ENCODE peak calls at places on chromosome 3, in six cellular contexts. X is ovary, F is psoas muscle, J is aorta, G is heart right ventricle, N is astrocyte. B is an unnamed sample.

GRCh38 chr3:72255191-72255590 is 470.2 kb upstream of the PROK2 start:
- DNase-seq in G (no peak), F (no peak), J (peak; percentile 62), X (no peak), N (peak; percentile 24), B (no peak)

GRCh38 chr3:171862993-171863521 is 19.9 kb downstream of the TMEM212 start:
- DNase-seq in X (no peak), N (peak; percentile 70), G (no peak), F (no peak), J (no peak), B (no peak)

GRCh38 chr3:46693038-46693896 is at the start of gene ALS2CL:
- DNase-seq in N (no peak), F (peak; percentile 65), J (peak; percentile 74), X (peak; percentile 50), G (peak; percentile 69), B (no peak)

GRCh38 chr3:186331043-186331442 is 31.0 kb downstream of the DGKG start:
- DNase-seq in J (no peak), F (no peak), X (no peak), N (no peak), G (no peak), B (no peak)

GRCh38 chr3:113232367-113232766 is 21.0 kb downstream of the BOC start:
- DNase-seq in G (no peak), X (no peak), J (no peak), N (no peak), F (no peak), B (no peak)

GRCh38 chr3:72338082-72338941 is 509.9 kb downstream of the SHQ1 start:
- DNase-seq in F (no peak), X (no peak), G (no peak), J (no peak), N (peak; percentile 52), B (peak; percentile 82)

GRCh38 chr3:46222435-46223161 is 14.5 kb upstream of the CCR1 start:
- DNase-seq in G (no peak), N (no peak), F (no peak), J (no peak), X (no peak), B (no peak)

GRCh38 chr3:111521881-111522280 is 20.1 kb upstream of the CD96 start:
- DNase-seq in X (no peak), F (no peak), J (no peak), N (peak; percentile 64), G (no peak), B (no peak)

GRCh38 chr3:130748520-130748919 is 1.9 kb upstream of the PIK3R4 start:
- DNase-seq in X (no peak), G (no peak), F (no peak), J (no peak), N (no peak), B (no peak)

GRCh38 chr3:101913173-101913572 is 63.9 kb downstream of the NFKBIZ start:
- DNase-seq in F (no peak), G (no peak), X (no peak), J (no peak), N (peak; percentile 39), B (peak; percentile 46)

GRCh38 chr3:52704611-52705437 is 767 bp downstream of the GLT8D1 start:
- DNase-seq in F (no peak), G (no peak), N (peak; percentile 18), X (peak; percentile 45), J (no peak), B (no peak)

GRCh38 chr3:30183421-30183820 is 423.0 kb upstream of the TGFBR2 start:
- DNase-seq in N (no peak), X (no peak), G (no peak), J (no peak), F (no peak), B (no peak)

GRCh38 chr3:11195201-11195600 is 40.9 kb downstream of the HRH1 start:
- DNase-seq in X (no peak), G (no peak), N (no peak), J (no peak), F (no peak), B (no peak)
- H3K27ac ChIP-seq in X (no peak overlapping the region), G (no peak overlapping the region), N (peak overlapping the region; percentile 82), J (peak overlapping the region; percentile 46), F (no peak overlapping the region), B (peak overlapping the region; percentile 95)

GRCh38 chr3:99943931-99944761 is 126.5 kb downstream of the CMSS1 start:
- DNase-seq in X (no peak), J (no peak), N (peak; percentile 63), F (no peak), G (no peak), B (no peak)
- H3K27ac ChIP-seq in X (peak overlapping the region; percentile 29), J (peak overlapping the region; percentile 98), N (no peak overlapping the region), F (peak overlapping the region; percentile 58), G (peak overlapping the region; percentile 6), B (no peak overlapping the region)

GRCh38 chr3:37952564-37952963 is 38.0 kb upstream of the VILL start:
- DNase-seq in F (no peak), J (no peak), X (no peak), G (no peak), N (peak; percentile 79), B (no peak)

GRCh38 chr3:37946531-37946889 is 44.1 kb upstream of the VILL start:
- DNase-seq in F (no peak), G (no peak), J (no peak), N (no peak), X (no peak), B (no peak)

GRCh38 chr3:37953226-37953625 is 37.4 kb upstream of the VILL start:
- DNase-seq in N (no peak), F (no peak), J (no peak), G (no peak), X (no peak), B (no peak)

GRCh38 chr3:37945803-37946530 is 44.6 kb upstream of the VILL start:
- DNase-seq in F (no peak), N (peak; percentile 55), G (no peak), X (no peak), J (no peak), B (peak; percentile 88)

DNA sequence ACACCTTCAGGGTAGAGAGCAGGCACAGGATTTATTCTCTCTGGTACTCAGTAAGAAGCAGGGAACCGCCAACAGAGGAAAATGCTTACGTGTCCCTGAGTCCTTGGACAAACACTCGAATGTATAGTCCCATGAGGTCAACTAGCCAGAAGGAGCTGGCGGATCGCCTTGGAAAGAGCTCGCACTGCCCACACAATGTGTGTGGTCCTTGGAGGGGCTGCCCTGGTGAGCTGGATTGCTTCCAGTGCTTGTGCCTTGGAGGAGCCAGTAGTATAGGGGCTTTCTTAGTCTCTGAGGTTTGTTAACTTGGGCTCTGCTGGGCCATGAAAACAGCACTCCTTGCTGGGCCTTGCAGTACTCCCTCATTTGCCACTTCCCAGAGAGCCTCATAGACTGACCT is 40.7 kb upstream of the VILL start:
- DNase-seq in N (peak; percentile 55), X (no peak), F (no peak), J (peak; percentile 53), G (no peak), B (no peak)
- H3K27ac ChIP-seq in N (no peak overlapping the region), X (no peak overlapping the region), F (no peak overlapping the region), J (peak overlapping the region; percentile 91), G (no peak overlapping the region), B (no peak overlapping the region)

DNA sequence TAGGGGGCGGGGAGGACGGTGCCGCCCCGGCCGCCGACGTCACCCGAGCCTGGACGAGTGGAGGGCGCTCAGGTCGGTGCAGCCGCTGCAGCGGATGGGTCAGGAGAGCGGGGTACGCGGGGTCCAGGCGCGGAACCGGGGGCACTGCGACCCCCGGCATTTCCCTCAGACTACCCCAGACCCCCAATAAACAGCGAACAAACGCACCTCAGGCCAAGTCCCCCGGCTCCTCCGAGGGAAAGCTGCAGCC is 78.9 kb downstream of the IQSEC1 start:
- DNase-seq in J (peak; percentile 78), F (peak; percentile 63), N (no peak), X (peak; percentile 55), G (peak; percentile 76), B (no peak)
- H3K27ac ChIP-seq in J (peak overlapping the region; percentile 17), F (peak overlapping the region; percentile 91), N (no peak overlapping the region), X (peak overlapping the region; percentile 52), G (peak overlapping the region; percentile 87), B (no peak overlapping the region)

B was measured in epithelial cell of prostate.